ENCODE peak calls at places on chromosomes 12 and 14, in four cellular contexts. V is heart left ventricle, C is SK-N-SH, L is RWPE1. Y is an unnamed sample.

GRCh38 chr12:49129332-49130150 is 1.7 kb downstream of the TUBA1B start:
- DNase-seq in C (no peak), L (no peak), V (peak; percentile 62), Y (peak; percentile 76)

GRCh38 chr12:70448371-70448770 is 82.3 kb downstream of the KCNMB4 start:
- DNase-seq in L (no peak), C (no peak), V (no peak), Y (no peak)

GRCh38 chr12:49588761-49589516 is 16.5 kb downstream of the FAM186B start:
- DNase-seq in C (no peak), L (peak; percentile 23), V (no peak), Y (peak; percentile 69)

GRCh38 chr14:95045255-95045701 is 112.1 kb downstream of the DICER1 start:
- DNase-seq in L (no peak), V (no peak), C (no peak), Y (no peak)

GRCh38 chr12:128825845-128826244 is 2.1 kb upstream of the SLC15A4 start:
- DNase-seq in V (no peak), L (no peak), C (no peak), Y (no peak)

GRCh38 chr14:99245541-99246511 is 26.2 kb downstream of the BCL11B start:
- DNase-seq in V (no peak), L (no peak), C (no peak), Y (no peak)

GRCh38 chr12:18158774-18159557 is 69.0 kb upstream of the RERGL start:
- DNase-seq in V (no peak), C (peak; percentile 15), L (no peak), Y (no peak)

GRCh38 chr14:29724991-29725390 is 202.7 kb downstream of the PRKD1 start:
- DNase-seq in L (no peak), C (no peak), V (no peak), Y (no peak)

GRCh38 chr12:14825256-14825655 is 11.3 kb upstream of the SMCO3 start:
- DNase-seq in L (no peak), C (no peak), V (no peak), Y (no peak)

GRCh38 chr14:30382221-30382620 is 176.7 kb upstream of the G2E3 start:
- DNase-seq in V (no peak), C (no peak), L (no peak), Y (no peak)

GRCh38 chr14:95040723-95041476 is 116.4 kb downstream of the DICER1 start:
- DNase-seq in V (no peak), L (no peak), C (no peak), Y (no peak)

GRCh38 chr14:61547186-61548121 is 147.9 kb upstream of the HIF1A start:
- DNase-seq in V (peak; percentile 40), L (peak; percentile 75), C (no peak), Y (no peak)

GRCh38 chr12:26340649-26341048 is 145.3 kb downstream of the SSPN start:
- DNase-seq in C (no peak), L (no peak), V (no peak), Y (peak; percentile 48)

GRCh38 chr12:57128519-57129247 is 400 bp downstream of the LRP1 start:
- DNase-seq in C (peak; percentile 66), L (no peak), V (no peak), Y (no peak)

GRCh38 chr14:90505531-90505930 is 108.7 kb downstream of the CALM1 start:
- DNase-seq in L (no peak), C (no peak), V (no peak), Y (no peak)

GRCh38 chr12:20865873-20866272 is 55.4 kb downstream of the SLCO1B3 start:
- DNase-seq in L (no peak), V (no peak), C (no peak), Y (no peak)

GRCh38 chr14:29085546-29085945 is 319.0 kb downstream of the FOXG1 start:
- DNase-seq in V (no peak), C (peak; percentile 0), L (peak; percentile 5), Y (no peak)

GRCh38 chr14:105532111-105532623 is 5.8 kb downstream of the TMEM121 start:
- DNase-seq in V (no peak), L (no peak), C (no peak), Y (no peak)

GRCh38 chr14:93114713-93115068 is 1.0 kb downstream of the ITPK1 start:
- DNase-seq in V (no peak), C (no peak), L (no peak), Y (peak; percentile 77)

GRCh38 chr12:13719986-13720385 is 261.4 kb downstream of the GRIN2B start:
- DNase-seq in L (no peak), V (no peak), C (no peak), Y (no peak)

GRCh38 chr14:73239463-73240241 is 2.3 kb downstream of the PAPLN start:
- DNase-seq in L (no peak), C (peak; percentile 74), V (no peak), Y (peak; percentile 90)

GRCh38 chr12:98736352-98737326 is 91.5 kb downstream of the APAF1 start:
- DNase-seq in L (no peak), V (no peak), C (peak; percentile 71), Y (no peak)

GRCh38 chr14:49966304-49966809 is 73.5 kb downstream of the ARF6 start:
- DNase-seq in C (no peak), L (no peak), V (no peak), Y (no peak)

GRCh38 chr14:79514700-79515099 is 696.6 kb downstream of the DIO2 start:
- DNase-seq in L (no peak), C (no peak), V (no peak), Y (no peak)

GRCh38 chr12:100672075-100672592 is 98.7 kb downstream of the GAS2L3 start:
- DNase-seq in L (no peak), V (no peak), C (peak; percentile 30), Y (peak; percentile 43)

GRCh38 chr12:68572650-68573049 is 38.0 kb upstream of the RAP1B start:
- DNase-seq in L (no peak), C (no peak), V (no peak), Y (no peak)

GRCh38 chr12:57178213-57178612 is 30.8 kb upstream of the LRP1-AS start:
- DNase-seq in C (no peak), L (no peak), V (no peak), Y (no peak)

GRCh38 chr12:4148418-4149056 is 125.0 kb upstream of the CCND2 start:
- DNase-seq in L (no peak), C (no peak), V (peak; percentile 54), Y (peak; percentile 84)

GRCh38 chr14:52314521-52315354 is 626 bp downstream of the PTGER2 start:
- DNase-seq in L (peak; percentile 6), V (peak; percentile 40), C (peak; percentile 73), Y (peak; percentile 66)

GRCh38 chr12:109737111-109737510 is 23.5 kb downstream of the FAM222A start:
- DNase-seq in L (no peak), C (no peak), V (peak; percentile 11), Y (peak; percentile 24)

GRCh38 chr12:37733856-37734255 is 582.7 kb upstream of the ALG10B start:
- DNase-seq in L (no peak), V (no peak), C (no peak), Y (no peak)

GRCh38 chr12:21065845-21066244 is 65.1 kb upstream of the SLCO1B1 start:
- DNase-seq in V (no peak), L (no peak), C (no peak), Y (no peak)

GRCh38 chr12:47888127-47888819 is 16.5 kb downstream of the VDR start:
- DNase-seq in V (no peak), L (no peak), C (no peak), Y (no peak)

GRCh38 chr12:108832730-108833354 is 24.5 kb downstream of the SSH1 start:
- DNase-seq in V (no peak), L (peak; percentile 68), C (no peak), Y (no peak)

GRCh38 chr12:96522283-96522682 is 32.9 kb downstream of the CFAP54 start:
- DNase-seq in L (no peak), C (no peak), V (no peak), Y (no peak)
- H3K27ac ChIP-seq in L (no peak overlapping the region), C (no peak overlapping the region), V (no peak overlapping the region), Y (no peak overlapping the region)

GRCh38 chr14:22929848-22930364 is 730 bp upstream of the PRMT5 start:
- DNase-seq in V (no peak), L (no peak), C (no peak), Y (no peak)
- H3K27ac ChIP-seq in V (peak overlapping the region; percentile 84), L (peak overlapping the region; percentile 82), C (peak overlapping the region; percentile 85), Y (peak overlapping the region; percentile 65)

GRCh38 chr12:62673027-62673815 is 206.6 kb downstream of the MON2 start:
- DNase-seq in L (no peak), V (no peak), C (no peak), Y (no peak)
- H3K27ac ChIP-seq in L (no peak overlapping the region), V (no peak overlapping the region), C (no peak overlapping the region), Y (no peak overlapping the region)

GRCh38 chr12:54054442-54055332 is 1.1 kb downstream of the HOXC4 start:
- DNase-seq in L (no peak), C (peak; percentile 60), V (no peak), Y (no peak)

GRCh38 chr12:54053625-54054441 is at the start of gene HOXC4:
- DNase-seq in C (peak; percentile 86), V (no peak), L (no peak), Y (no peak)

GRCh38 chr12:54056110-54056509 is 2.5 kb downstream of the HOXC4 start:
- DNase-seq in C (no peak), L (no peak), V (no peak), Y (no peak)

GRCh38 chr12:54052745-54053624 is 650 bp upstream of the HOXC4 start:
- DNase-seq in L (no peak), C (peak; percentile 84), V (no peak), Y (no peak)

DNA sequence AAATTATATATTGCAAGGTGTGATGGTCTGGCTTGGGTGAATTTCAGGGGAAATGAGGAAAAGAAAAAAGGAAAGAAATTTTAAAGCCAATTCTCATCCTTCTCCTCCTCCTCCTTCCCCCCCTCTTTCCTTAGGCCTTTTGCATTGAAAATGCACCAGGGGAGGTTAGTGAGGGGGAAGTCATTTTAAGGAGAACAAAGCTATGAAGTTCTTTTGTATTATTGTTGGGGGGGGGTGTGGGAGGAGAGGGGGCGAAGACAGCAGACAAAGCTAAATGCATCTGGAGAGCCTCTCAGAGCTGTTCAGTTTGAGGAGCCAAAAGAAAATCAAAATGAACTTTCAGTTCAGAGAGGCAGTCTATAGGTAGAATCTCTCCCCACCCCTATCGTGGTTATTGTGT is 1.9 kb downstream of the HOXC4 start:
- DNase-seq in L (no peak), V (no peak), C (no peak), Y (no peak)
- H3K27ac ChIP-seq in L (no peak overlapping the region), V (no peak overlapping the region), C (no peak overlapping the region), Y (no peak overlapping the region)